ENCODE peak calls at places on chromosomes 13 and 19, in four cellular contexts. X is MM.1S, P is amygdala, G is left ventricle myocardium superior. T is an unnamed sample.
A peak's percentile ranks its signal among the peaks of the same experiment; 100 is the strongest.

GRCh38 chr13:100128373-100128772 is 39.5 kb downstream of the PCCA start:
- DNase-seq in X (no peak), P (no peak), G (no peak), T (no peak)

GRCh38 chr19:45187421-45188100 is 9.0 kb downstream of the BLOC1S3 start:
- DNase-seq in X (peak; percentile 61), P (no peak), G (no peak), T (peak; percentile 57)

GRCh38 chr19:48400018-48400742 is 6.7 kb downstream of the GRIN2D start:
- DNase-seq in X (no peak), P (no peak), G (peak; percentile 70), T (peak; percentile 94)

GRCh38 chr13:76696370-76696769 is 189.8 kb downstream of the KCTD12 start:
- DNase-seq in X (no peak), P (no peak), G (no peak), T (peak; percentile 16)

GRCh38 chr19:10694706-10695105 is 6.5 kb upstream of the QTRT1 start:
- DNase-seq in X (no peak), P (no peak), G (no peak), T (no peak)

GRCh38 chr13:25046274-25046984 is 49.5 kb upstream of the PABPC3 start:
- DNase-seq in X (no peak), P (no peak), G (no peak), T (peak; percentile 60)

GRCh38 chr13:75418186-75418843 is 63.7 kb downstream of the TBC1D4 start:
- DNase-seq in X (no peak), P (no peak), G (no peak), T (no peak)

GRCh38 chr13:80341771-80342271 is 895 bp upstream of the SPRY2 start:
- DNase-seq in X (no peak), P (peak; percentile 2), G (peak; percentile 69), T (peak; percentile 83)